ENCODE peak calls at places on chromosomes 7 and 10, in six cellular contexts. V is tibial nerve, Y is epithelial cell of esophagus, O is astrocyte, Z is skeletal muscle cell, D is H7. L is an unnamed sample.

GRCh38 chr7:45203947-45204445 is 46.4 kb downstream of the RAMP3 start:
- DNase-seq in V (no peak), Y (peak; percentile 30), O (no peak), Z (peak; percentile 29), D (no peak), L (no peak)

GRCh38 chr10:52864459-52865106 is 92.0 kb upstream of the MBL2 start:
- DNase-seq in V (peak; percentile 62), Y (peak; percentile 99), O (peak; percentile 95), Z (peak; percentile 97), D (peak; percentile 64), L (peak; percentile 67)

GRCh38 chr7:23333671-23334246 is 34.6 kb downstream of the MALSU1 start:
- DNase-seq in V (peak; percentile 51), Y (peak; percentile 93), O (peak; percentile 95), Z (peak; percentile 96), D (no peak), L (no peak)

GRCh38 chr10:4867520-4868356 is 41.7 kb downstream of the AKR1E2 start:
- DNase-seq in V (no peak), Y (no peak), O (peak; percentile 76), Z (no peak), D (no peak), L (peak; percentile 3)

GRCh38 chr7:87935373-87935706 is 1.3 kb downstream of the ADAM22 start:
- DNase-seq in V (no peak), Y (no peak), O (no peak), Z (no peak), D (no peak), L (no peak)

GRCh38 chr7:25216837-25217236 is 11.4 kb downstream of the NPVF start:
- DNase-seq in V (no peak), Y (peak; percentile 61), O (peak; percentile 15), Z (peak; percentile 1), D (no peak), L (peak; percentile 92)

GRCh38 chr7:121329460-121330052 is 756 bp downstream of the WNT16 start:
- DNase-seq in V (no peak), Y (peak; percentile 51), O (no peak), Z (no peak), D (peak; percentile 73), L (peak; percentile 42)

GRCh38 chr10:114026189-114027040 is 17.3 kb upstream of the ADRB1 start:
- DNase-seq in V (no peak), Y (peak; percentile 89), O (peak; percentile 79), Z (peak; percentile 41), D (no peak), L (no peak)

GRCh38 chr7:108813247-108814014 is 243.8 kb downstream of the DNAJB9 start:
- DNase-seq in V (no peak), Y (no peak), O (no peak), Z (no peak), D (no peak), L (no peak)

GRCh38 chr7:42432644-42433043 is 195.6 kb upstream of the GLI3 start:
- DNase-seq in V (no peak), Y (no peak), O (no peak), Z (no peak), D (no peak), L (peak; percentile 33)

GRCh38 chr10:102426803-102427287 is 5.5 kb downstream of the CUEDC2 start:
- DNase-seq in V (no peak), Y (no peak), O (peak; percentile 55), Z (no peak), D (no peak), L (no peak)

GRCh38 chr10:103872137-103872933 is 17.0 kb upstream of the SH3PXD2A start:
- DNase-seq in V (no peak), Y (peak; percentile 100), O (peak; percentile 36), Z (no peak), D (no peak), L (peak; percentile 87)

GRCh38 chr10:71323407-71323806 is 4.3 kb downstream of the SLC29A3 start:
- DNase-seq in V (no peak), Y (peak; percentile 43), O (no peak), Z (no peak), D (peak; percentile 68), L (peak; percentile 74)

GRCh38 chr10:84076047-84076388 is 63.3 kb upstream of the GHITM start:
- DNase-seq in V (no peak), Y (peak; percentile 60), O (peak; percentile 80), Z (peak; percentile 30), D (no peak), L (peak; percentile 67)

GRCh38 chr10:34759161-34759836 is 55.8 kb downstream of the PARD3 start:
- DNase-seq in V (no peak), Y (peak; percentile 59), O (no peak), Z (no peak), D (no peak), L (peak; percentile 21)

DNA sequence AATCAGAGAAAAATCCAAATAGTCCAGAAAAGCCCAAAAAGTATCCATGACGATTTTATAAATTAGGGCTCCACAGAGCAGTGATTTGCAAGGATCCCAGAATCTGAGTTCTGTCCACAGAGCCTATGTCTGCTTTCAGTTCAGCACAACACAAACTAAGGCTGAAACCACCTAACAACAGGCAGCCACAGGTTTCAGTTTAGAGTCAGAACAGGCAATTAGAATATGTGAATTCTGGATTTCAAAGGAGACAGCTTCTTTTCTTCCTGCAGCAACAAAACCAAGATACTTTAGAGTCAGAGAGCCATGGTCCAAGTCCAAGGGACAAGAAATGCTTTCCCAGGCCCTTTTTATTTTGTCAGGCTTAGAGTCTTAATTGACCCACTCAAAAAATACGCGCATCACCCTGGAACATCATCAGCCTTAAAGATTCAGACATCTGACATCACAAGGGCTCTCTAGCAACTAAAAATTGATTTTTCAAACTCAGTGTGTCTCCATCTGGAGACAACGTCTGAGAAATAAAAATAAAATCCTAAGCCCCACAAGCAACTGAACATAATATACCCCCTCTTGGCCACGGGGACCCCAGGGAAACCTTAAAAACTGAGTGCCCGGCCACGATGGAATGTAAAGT is 23.7 kb downstream of the IFIT3 start:
- DNase-seq in V (no peak), Y (peak; percentile 26), O (peak; percentile 61), Z (no peak), D (no peak), L (no peak)
- H3K4me3 ChIP-seq in V (no peak overlapping the region), Y (no peak overlapping the region), O (peak overlapping the region; percentile 47), Z (no peak overlapping the region), D (no peak overlapping the region), L (no peak overlapping the region)

DNA sequence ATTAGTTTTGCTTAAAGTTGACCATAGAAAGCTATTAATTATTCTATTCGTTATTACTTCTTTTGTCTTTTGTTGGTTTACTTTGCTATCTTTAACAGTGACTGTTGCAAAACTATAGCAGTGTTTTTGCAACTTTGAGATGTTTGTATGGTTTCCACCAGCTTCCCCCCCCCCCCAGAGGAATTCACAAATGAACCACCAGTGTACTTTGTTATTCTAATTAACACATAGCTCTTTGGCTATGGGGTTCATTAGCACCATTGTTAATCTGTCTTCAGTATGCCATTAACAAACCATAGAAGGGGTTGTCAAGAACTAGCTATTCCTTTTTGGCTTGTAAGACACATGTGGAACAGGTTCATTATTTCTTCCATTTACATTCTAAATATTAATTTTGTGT is 3.0 kb downstream of the LRGUK start:
- DNase-seq in V (no peak), Y (no peak), O (no peak), Z (no peak), D (peak; percentile 52), L (no peak)
- H3K4me3 ChIP-seq in V (no peak overlapping the region), Y (no peak overlapping the region), O (no peak overlapping the region), Z (no peak overlapping the region), D (no peak overlapping the region), L (no peak overlapping the region)

DNA sequence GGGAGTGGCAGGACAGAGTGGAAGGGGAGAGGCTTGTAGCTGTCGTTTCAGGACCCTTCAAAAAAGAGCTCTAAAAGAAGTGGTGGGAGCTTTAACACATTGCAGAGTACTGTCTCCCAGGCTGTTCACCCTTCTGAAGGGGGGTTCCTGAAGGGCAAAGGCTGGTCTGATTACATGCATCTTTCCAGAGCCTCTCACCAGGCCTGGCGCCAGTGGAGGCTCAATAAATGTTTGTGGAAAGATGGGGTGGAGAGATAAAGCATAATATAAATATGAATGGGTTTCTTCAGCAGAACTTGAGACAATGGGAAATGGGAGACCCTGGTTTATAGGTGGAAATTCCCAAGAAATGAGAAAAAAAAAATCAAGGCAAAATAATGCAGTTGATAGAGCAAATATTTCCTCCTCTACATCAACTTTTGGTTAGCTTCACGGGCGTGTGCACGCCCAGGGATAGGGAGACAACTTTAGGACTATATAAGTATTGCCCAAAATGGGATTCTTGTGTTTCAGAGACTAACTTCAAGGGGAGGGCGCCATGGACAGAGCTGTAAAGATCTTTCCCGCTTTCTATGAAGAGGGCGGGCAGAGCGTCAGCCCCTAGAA is 613 bp upstream of the BUB3 start:
- DNase-seq in V (no peak), Y (no peak), O (no peak), Z (no peak), D (peak; percentile 9), L (no peak)
- H3K4me3 ChIP-seq in V (no peak overlapping the region), Y (no peak overlapping the region), O (no peak overlapping the region), Z (no peak overlapping the region), D (no peak overlapping the region), L (no peak overlapping the region)

GRCh38 chr10:125344573-125345121 is 184.3 kb upstream of the CTBP2 start:
- DNase-seq in V (no peak), Y (no peak), O (no peak), Z (no peak), D (peak; percentile 7), L (no peak)
- H3K4me3 ChIP-seq in V (no peak overlapping the region), Y (no peak overlapping the region), O (no peak overlapping the region), Z (no peak overlapping the region), D (no peak overlapping the region), L (no peak overlapping the region)

DNA sequence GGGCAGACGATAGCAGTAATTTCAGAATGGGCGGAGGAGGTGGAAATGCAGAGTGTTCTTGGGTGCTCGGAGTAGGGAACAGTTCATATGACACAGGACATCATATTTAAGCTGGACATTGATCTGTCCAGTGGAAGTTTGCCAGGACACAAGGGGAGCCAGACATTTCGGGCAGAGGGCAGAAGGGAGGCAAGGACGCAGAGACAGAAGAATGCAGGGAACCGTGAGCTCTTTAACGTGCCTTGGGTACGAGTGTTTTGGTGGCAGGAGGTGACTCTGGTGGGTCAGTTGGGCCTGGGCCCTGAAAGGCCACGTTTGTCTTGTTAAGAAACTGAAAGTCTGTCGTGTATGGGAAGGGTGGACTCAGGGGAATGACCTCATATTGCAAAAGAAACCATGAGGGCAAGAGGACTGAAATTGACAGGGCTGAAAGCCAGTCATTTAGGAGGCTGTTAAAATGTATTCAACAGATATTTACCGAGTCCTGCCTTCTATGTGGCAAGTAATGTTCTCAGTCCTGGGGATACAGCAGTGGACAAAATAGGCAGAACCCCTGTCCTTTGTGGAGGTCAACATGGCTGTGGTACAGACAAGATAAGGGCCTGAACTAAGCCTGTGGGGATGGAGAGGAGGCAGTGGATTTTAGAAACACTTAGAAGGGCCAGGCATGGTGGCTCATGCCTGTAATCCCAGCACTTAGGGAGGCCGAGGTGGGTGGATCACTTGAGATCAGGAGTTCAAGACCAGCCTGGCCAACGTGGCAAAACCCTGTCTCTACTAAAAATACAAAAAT is 2.2 kb downstream of the OPTN start:
- DNase-seq in V (no peak), Y (no peak), O (no peak), Z (peak; percentile 15), D (no peak), L (no peak)
- H3K4me3 ChIP-seq in V (peak overlapping the region; percentile 8), Y (no peak overlapping the region), O (peak overlapping the region; percentile 25), Z (no peak overlapping the region), D (no peak overlapping the region), L (no peak overlapping the region)

L was measured in trophoblast cell.